ENCODE peak calls at places on chromosomes 6 and 20, in ten cellular contexts. D is aorta, B is A673, K is HCT116, Z is tibial nerve, C is astrocyte, L is dorsolateral prefrontal cortex, H is GM06990, Q is Panc1, E is A549. I is an unnamed sample.
A peak's percentile ranks its signal among the peaks of the same experiment; 100 is the strongest.

GRCh38 chr6:155253337-155253736 is 10.5 kb upstream of the CLDN20 start:
- DNase-seq in D (no peak), B (no peak), K (no peak), Z (no peak), C (no peak), L (no peak), H (no peak), Q (no peak), E (no peak), I (no peak)

GRCh38 chr6:25369450-25370086 is 90.4 kb downstream of the CARMIL1 start:
- DNase-seq in D (no peak), B (no peak), K (no peak), Z (no peak), C (peak; percentile 45), L (no peak), H (no peak), Q (no peak), E (no peak), I (peak; percentile 40)

GRCh38 chr6:104718672-104719071 is 141.0 kb downstream of the HACE1 start:
- DNase-seq in D (no peak), B (no peak), K (no peak), Z (no peak), C (peak; percentile 0), L (no peak), H (no peak), Q (no peak), E (no peak), I (no peak)

GRCh38 chr6:128892079-128892478 is 9.1 kb downstream of the LAMA2 start:
- DNase-seq in D (no peak), B (no peak), K (no peak), Z (no peak), C (no peak), L (no peak), H (no peak), Q (no peak), E (no peak), I (no peak)

GRCh38 chr6:79782775-79783174 is 151.6 kb downstream of the SH3BGRL2 start:
- DNase-seq in D (no peak), B (no peak), K (no peak), Z (no peak), C (no peak), L (no peak), H (no peak), Q (no peak), E (no peak), I (no peak)

GRCh38 chr20:1150218-1150617 is 31.8 kb downstream of the PSMF1 start:
- DNase-seq in D (no peak), B (no peak), K (no peak), Z (no peak), C (peak; percentile 5), L (no peak), H (no peak), Q (peak; percentile 30), E (peak; percentile 52), I (no peak)

GRCh38 chr20:17825949-17826843 is 126.4 kb downstream of the BANF2 start:
- DNase-seq in D (no peak), B (no peak), K (no peak), Z (no peak), C (no peak), L (no peak), H (peak; percentile 73), Q (no peak), E (no peak), I (no peak)

GRCh38 chr6:71288228-71289038 is at the start of gene OGFRL1:
- DNase-seq in D (peak; percentile 88), B (peak; percentile 84), K (no peak), Z (peak; percentile 58), C (peak; percentile 49), L (peak; percentile 65), H (peak; percentile 74), Q (peak; percentile 25), E (peak; percentile 57), I (peak; percentile 78)

GRCh38 chr6:88166901-88167624 is 916 bp upstream of the CNR1 start:
- DNase-seq in D (peak; percentile 41), B (no peak), K (no peak), Z (no peak), C (no peak), L (no peak), H (peak; percentile 55), Q (no peak), E (no peak), I (no peak)

GRCh38 chr20:32632461-32633354 is 41.0 kb downstream of the C20orf203 start:
- DNase-seq in D (no peak), B (no peak), K (no peak), Z (no peak), C (no peak), L (no peak), H (no peak), Q (no peak), E (no peak), I (no peak)

GRCh38 chr20:13515796-13516533 is 122.8 kb downstream of the TASP1 start:
- DNase-seq in D (no peak), B (no peak), K (no peak), Z (no peak), C (no peak), L (no peak), H (no peak), Q (no peak), E (no peak), I (no peak)

GRCh38 chr20:33685328-33686007 is 717 bp downstream of the E2F1 start:
- DNase-seq in D (no peak), B (peak; percentile 62), K (no peak), Z (no peak), C (no peak), L (no peak), H (peak; percentile 84), Q (no peak), E (peak; percentile 48), I (peak; percentile 72)

GRCh38 chr20:6075428-6076219 is 21.8 kb upstream of the LRRN4 start:
- DNase-seq in D (no peak), B (no peak), K (no peak), Z (no peak), C (peak; percentile 40), L (no peak), H (no peak), Q (no peak), E (no peak), I (no peak)

GRCh38 chr20:16434087-16434664 is 139.1 kb downstream of the KIF16B start:
- DNase-seq in D (no peak), B (peak; percentile 69), K (peak; percentile 45), Z (peak; percentile 35), C (no peak), L (no peak), H (peak; percentile 62), Q (peak; percentile 32), E (peak; percentile 74), I (peak; percentile 44)

GRCh38 chr6:2883673-2884072 is 19.4 kb downstream of the SERPINB9 start:
- DNase-seq in D (no peak), B (no peak), K (no peak), Z (no peak), C (no peak), L (no peak), H (no peak), Q (no peak), E (no peak), I (no peak)

GRCh38 chr6:11069760-11070159 is 23.9 kb upstream of the SMIM13 start:
- DNase-seq in D (no peak), B (no peak), K (no peak), Z (no peak), C (no peak), L (no peak), H (no peak), Q (no peak), E (no peak), I (no peak)

GRCh38 chr6:3484240-3484639 is 27.4 kb upstream of the SLC22A23 start:
- DNase-seq in D (no peak), B (peak; percentile 15), K (peak; percentile 18), Z (no peak), C (peak; percentile 81), L (no peak), H (no peak), Q (no peak), E (no peak), I (no peak)

GRCh38 chr6:144493035-144493910 is 208.1 kb downstream of the UTRN start:
- DNase-seq in D (no peak), B (no peak), K (no peak), Z (no peak), C (peak; percentile 20), L (no peak), H (no peak), Q (no peak), E (no peak), I (no peak)

DNA sequence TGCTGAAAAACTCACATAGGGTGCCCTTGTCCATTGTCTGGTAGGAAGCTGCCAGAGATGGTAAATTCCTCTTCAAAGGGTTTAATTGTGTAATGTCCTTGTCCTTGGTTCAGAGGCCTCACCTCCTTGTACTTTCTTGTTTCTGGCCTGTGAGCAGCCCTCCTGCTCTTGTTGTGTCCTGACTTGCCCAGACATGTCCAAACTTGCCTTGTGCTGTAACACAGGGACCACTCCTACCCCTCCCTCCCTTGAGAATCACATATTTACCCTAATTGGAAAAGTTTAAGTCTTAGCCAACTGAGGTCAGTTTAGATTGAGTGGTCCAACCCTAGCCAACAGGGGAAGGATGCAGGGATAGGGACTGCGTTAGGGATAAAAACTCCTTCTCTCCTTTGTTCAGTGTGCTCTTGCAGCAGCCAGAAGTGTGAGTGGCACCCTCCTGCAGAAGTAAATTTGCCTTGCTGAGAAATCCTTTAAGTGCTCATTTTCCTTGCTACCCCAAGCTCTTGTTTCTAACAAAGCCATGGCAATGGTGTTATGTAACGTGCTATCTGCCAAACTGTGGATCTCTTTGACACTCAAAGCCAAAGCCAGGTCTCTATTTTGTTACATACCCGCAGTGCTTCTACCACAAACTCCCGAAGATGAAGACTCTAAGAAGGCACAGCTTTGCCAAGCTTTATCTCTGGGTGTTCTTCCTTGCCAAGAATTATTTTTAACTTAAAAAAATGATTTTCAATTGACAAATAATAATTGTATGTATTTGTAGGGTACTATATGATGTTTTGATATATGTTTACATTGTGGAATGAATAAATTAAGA is 414.5 kb downstream of the ESR1 start:
- DNase-seq in D (no peak), B (no peak), K (no peak), Z (no peak), C (no peak), L (no peak), H (no peak), Q (no peak), E (no peak), I (no peak)
- H3K4me3 ChIP-seq in D (no peak overlapping the region), B (no peak overlapping the region), K (no peak overlapping the region), Z (no peak overlapping the region), C (no peak overlapping the region), L (no peak overlapping the region), H (no peak overlapping the region), Q (no peak overlapping the region), E (no peak overlapping the region), I (no peak overlapping the region)

GRCh38 chr6:131255911-131256310 is 120.6 kb downstream of the AKAP7 start:
- DNase-seq in D (no peak), B (peak; percentile 65), K (no peak), Z (no peak), C (peak; percentile 29), L (no peak), H (no peak), Q (no peak), E (no peak), I (no peak)
- H3K4me3 ChIP-seq in D (no peak overlapping the region), B (peak overlapping the region; percentile 68), K (no peak overlapping the region), Z (no peak overlapping the region), C (no peak overlapping the region), L (no peak overlapping the region), H (no peak overlapping the region), Q (no peak overlapping the region), E (no peak overlapping the region), I (no peak overlapping the region)

GRCh38 chr6:1396952-1397868 is 7.8 kb downstream of the FOXF2 start:
- DNase-seq in D (no peak), B (peak; percentile 78), K (peak; percentile 54), Z (peak; percentile 48), C (peak; percentile 19), L (no peak), H (peak; percentile 84), Q (peak; percentile 61), E (peak; percentile 66), I (peak; percentile 76)
- H3K4me3 ChIP-seq in D (no peak overlapping the region), B (no peak overlapping the region), K (no peak overlapping the region), Z (no peak overlapping the region), C (no peak overlapping the region), L (no peak overlapping the region), H (no peak overlapping the region), Q (no peak overlapping the region), E (no peak overlapping the region), I (no peak overlapping the region)

GRCh38 chr6:15810618-15811017 is 147.8 kb upstream of the DTNBP1 start:
- DNase-seq in D (no peak), B (no peak), K (no peak), Z (no peak), C (no peak), L (no peak), H (no peak), Q (no peak), E (no peak), I (no peak)
- H3K4me3 ChIP-seq in D (no peak overlapping the region), B (no peak overlapping the region), K (no peak overlapping the region), Z (no peak overlapping the region), C (no peak overlapping the region), L (no peak overlapping the region), H (no peak overlapping the region), Q (no peak overlapping the region), E (no peak overlapping the region), I (no peak overlapping the region)

I was measured in transverse colon.